ENCODE peak calls at places on chromosomes 3 and 15, in six cellular contexts. S is PC-3; D is fibroblast of lung; J is CD8-positive, alpha-beta T cell; O is AG09309; Y is AG04449. Q is an unnamed sample.

GRCh38 chr3:129596194-129597086 is 10.0 kb downstream of the PLXND1 start:
- DNase-seq in S (no peak), D (peak), J (no peak), O (peak), Y (peak), Q (peak)

GRCh38 chr15:38748710-38749109 is 184.1 kb upstream of the RASGRP1 start:
- DNase-seq in S (no peak), D (no peak), J (no peak), O (no peak), Y (no peak), Q (no peak)

GRCh38 chr3:13172644-13173013 is 99.4 kb upstream of the IQSEC1 start:
- DNase-seq in S (no peak), D (no peak), J (no peak), O (no peak), Y (no peak), Q (no peak)

GRCh38 chr3:141542989-141543388 is 56.2 kb downstream of the RASA2 start:
- DNase-seq in S (no peak), D (no peak), J (no peak), O (no peak), Y (no peak), Q (no peak)

GRCh38 chr15:90889313-90889730 is 5.0 kb downstream of the FES start:
- DNase-seq in S (no peak), D (peak), J (no peak), O (no peak), Y (no peak), Q (no peak)

GRCh38 chr3:25603703-25604102 is 61.0 kb downstream of the TOP2B start:
- DNase-seq in S (no peak), D (peak), J (no peak), O (no peak), Y (no peak), Q (peak)

GRCh38 chr3:128081226-128081625 is 29.0 kb downstream of the SEC61A1 start:
- DNase-seq in S (no peak), D (no peak), J (no peak), O (no peak), Y (no peak), Q (no peak)

GRCh38 chr15:73353734-73354133 is 15.0 kb downstream of the HCN4 start:
- DNase-seq in S (no peak), D (no peak), J (no peak), O (no peak), Y (no peak), Q (no peak)

GRCh38 chr3:60169755-60170154 is 1081.5 kb downstream of the FHIT start:
- DNase-seq in S (no peak), D (no peak), J (no peak), O (no peak), Y (no peak), Q (no peak)

GRCh38 chr3:60609446-60609845 is 641.8 kb downstream of the FHIT start:
- DNase-seq in S (peak), D (peak), J (no peak), O (no peak), Y (no peak), Q (no peak)

GRCh38 chr15:66115568-66116206 is 137.9 kb downstream of the MEGF11 start:
- DNase-seq in S (no peak), D (no peak), J (peak), O (no peak), Y (no peak), Q (no peak)

GRCh38 chr15:47194718-47195117 is 522.6 kb upstream of the SEMA6D start:
- DNase-seq in S (peak), D (peak), J (no peak), O (no peak), Y (no peak), Q (peak)

GRCh38 chr3:118981494-118982134 is 53.0 kb downstream of the IGSF11 start:
- DNase-seq in S (no peak), D (no peak), J (no peak), O (no peak), Y (no peak), Q (no peak)

GRCh38 chr15:95875141-95875643 is 455.3 kb upstream of the NR2F2 start:
- DNase-seq in S (peak), D (peak), J (no peak), O (peak), Y (no peak), Q (peak)

GRCh38 chr3:149727676-149728075 is 24.6 kb downstream of the COMMD2 start:
- DNase-seq in S (no peak), D (peak), J (no peak), O (no peak), Y (no peak), Q (no peak)

GRCh38 chr3:149726716-149727407 is 25.4 kb downstream of the COMMD2 start:
- DNase-seq in S (peak), D (peak), J (no peak), O (no peak), Y (no peak), Q (no peak)

GRCh38 chr3:149736180-149737100 is 15.8 kb downstream of the COMMD2 start:
- DNase-seq in S (peak), D (peak), J (no peak), O (no peak), Y (peak), Q (peak)

GRCh38 chr3:149732234-149732633 is 20.1 kb downstream of the COMMD2 start:
- DNase-seq in S (no peak), D (no peak), J (no peak), O (no peak), Y (no peak), Q (no peak)
- H3K4me3 ChIP-seq in S (no peak), D (no peak), J (no peak), O (no peak), Y (no peak), Q (no peak)

GRCh38 chr15:79769933-79770332 is 126.9 kb downstream of the MTHFS start:
- DNase-seq in S (no peak), D (no peak), J (no peak), O (no peak), Y (no peak), Q (no peak)

DNA sequence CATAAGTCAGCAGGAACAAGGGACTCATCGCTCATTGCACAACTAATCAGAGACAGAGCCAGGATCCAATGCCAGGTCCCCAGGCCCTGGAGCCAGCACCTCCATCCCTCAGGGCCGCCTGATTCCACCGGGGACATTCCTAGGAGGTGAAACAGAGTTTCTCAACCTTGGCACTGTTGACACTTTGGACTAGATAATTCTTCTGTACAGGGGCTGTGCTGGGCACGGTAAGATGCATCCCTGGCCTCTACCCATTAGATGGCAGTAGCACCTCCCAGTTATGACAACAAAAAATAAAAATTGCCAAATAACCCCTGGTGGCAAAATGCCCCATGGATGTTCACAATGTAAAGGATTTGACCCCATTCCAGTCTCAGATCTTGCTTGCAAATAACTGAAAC is 127.7 kb downstream of the MTHFS start:
- DNase-seq in S (peak), D (no peak), J (no peak), O (no peak), Y (no peak), Q (peak)
- TF ChIP-seq CTCF in S (peak), D (peak), J (no peak), O (peak), Y (no peak), Q (peak)

GRCh38 chr3:183100376-183100775 is 1.1 kb upstream of the MCCC1 start:
- DNase-seq in S (peak), D (no peak), J (no peak), O (no peak), Y (no peak), Q (peak)
- H3K4me3 ChIP-seq in S (peak), D (no peak), J (no peak), O (no peak), Y (no peak), Q (no peak)

DNA sequence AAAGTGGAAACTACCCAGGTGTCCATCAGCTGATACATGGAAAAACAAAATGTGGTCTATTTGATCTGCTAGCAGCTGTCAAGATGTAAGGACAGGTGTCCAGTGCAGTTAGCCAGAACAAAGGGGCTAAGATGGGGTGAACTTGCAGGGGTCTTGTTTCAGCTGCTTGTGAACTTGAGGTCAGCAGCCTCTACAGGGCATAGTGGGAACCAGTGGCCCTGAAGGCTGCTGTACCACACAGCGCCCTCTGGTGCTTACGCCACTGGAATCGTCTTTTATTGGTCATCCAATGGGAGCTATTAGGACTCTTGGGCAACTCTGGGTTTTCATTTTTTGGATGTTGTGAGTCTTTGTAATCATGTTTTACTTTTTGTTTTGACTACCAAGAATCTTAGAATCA is 62.2 kb upstream of the CTSH start:
- DNase-seq in S (peak), D (no peak), J (no peak), O (no peak), Y (no peak), Q (peak)
- TF ChIP-seq CTCF in S (peak), D (peak), J (no peak), O (peak), Y (peak), Q (peak)

GRCh38 chr3:184382326-184383032 is 2.6 kb downstream of the CHRD start:
- DNase-seq in S (no peak), D (no peak), J (no peak), O (no peak), Y (no peak), Q (no peak)

GRCh38 chr3:184383033-184383740 is 3.3 kb downstream of the CHRD start:
- DNase-seq in S (no peak), D (no peak), J (no peak), O (no peak), Y (no peak), Q (no peak)

GRCh38 chr3:184380210-184380626 is 364 bp downstream of the CHRD start:
- DNase-seq in S (peak), D (peak), J (no peak), O (no peak), Y (no peak), Q (no peak)

GRCh38 chr3:184380627-184381260 is 890 bp downstream of the CHRD start:
- DNase-seq in S (no peak), D (no peak), J (no peak), O (no peak), Y (no peak), Q (no peak)

GRCh38 chr3:184381261-184382224 is 1.7 kb downstream of the CHRD start:
- DNase-seq in S (no peak), D (no peak), J (no peak), O (no peak), Y (no peak), Q (no peak)
- H3K4me3 ChIP-seq in S (no peak), D (no peak), J (peak), O (no peak), Y (no peak), Q (no peak)

Q was measured in fibroblast of the aortic adventitia.